ENCODE peak calls at places on chromosomes 5 and 9, in eight cellular contexts. I, M, C, O, F, E, A and S are unnamed samples.
A peak's percentile ranks its signal among the peaks of the same experiment; 100 is the strongest.

GRCh38 chr9:69115621-69116020 is 58.5 kb upstream of the TJP2 start:
- DNase-seq in O (no peak), A (no peak), I (no peak), M (no peak), E (no peak), C (no peak), F (no peak), S (peak; percentile 46)

GRCh38 chr9:126804198-126804695 is 593 bp upstream of the ZBTB43 start:
- DNase-seq in E (no peak), O (no peak), F (no peak), M (no peak), A (no peak), C (peak; percentile 56), I (no peak), S (no peak)

GRCh38 chr5:176891331-176891958 is 7.7 kb downstream of the HK3 start:
- DNase-seq in E (no peak), A (no peak), F (no peak), O (no peak), M (no peak), C (no peak), I (no peak), S (no peak)

GRCh38 chr5:179401-179800 is 11.9 kb upstream of the LRRC14B start:
- DNase-seq in E (no peak), I (no peak), M (no peak), A (no peak), C (no peak), O (no peak), F (no peak), S (no peak)

GRCh38 chr5:116575635-116576042 is 1.0 kb upstream of the SEMA6A start:
- DNase-seq in A (peak; percentile 46), E (no peak), F (peak; percentile 29), M (no peak), I (no peak), C (peak; percentile 69), O (peak; percentile 49), S (no peak)

GRCh38 chr5:8615142-8615858 is 746.4 kb downstream of the MTRR start:
- DNase-seq in I (no peak), C (no peak), E (no peak), M (no peak), O (no peak), F (no peak), A (no peak), S (no peak)

GRCh38 chr9:134690946-134691694 is 49.5 kb downstream of the COL5A1 start:
- DNase-seq in M (no peak), A (no peak), O (no peak), E (no peak), I (peak; percentile 30), F (no peak), C (peak; percentile 65), S (no peak)

GRCh38 chr9:70046274-70047070 is 2.8 kb downstream of the MAMDC2 start:
- DNase-seq in F (no peak), C (peak; percentile 47), I (no peak), E (no peak), M (no peak), O (peak; percentile 6), A (no peak), S (no peak)

GRCh38 chr5:79800979-79801827 is 111.6 kb downstream of the CMYA5 start:
- DNase-seq in O (no peak), E (peak; percentile 6), A (peak; percentile 29), F (no peak), C (no peak), M (no peak), I (no peak), S (no peak)

GRCh38 chr5:104400941-104401340 is 838.4 kb upstream of the NUDT12 start:
- DNase-seq in E (no peak), F (no peak), A (no peak), C (no peak), I (no peak), O (no peak), M (no peak), S (no peak)

GRCh38 chr5:65811004-65811403 is 89.0 kb downstream of the NLN start:
- DNase-seq in O (no peak), M (no peak), I (peak; percentile 84), F (no peak), C (no peak), E (peak; percentile 17), A (no peak), S (no peak)

GRCh38 chr5:131419877-131420276 is 156.0 kb downstream of the CDC42SE2 start:
- DNase-seq in A (peak; percentile 49), C (no peak), O (no peak), M (no peak), I (no peak), F (no peak), E (no peak), S (no peak)

GRCh38 chr5:77986261-77986660 is 210.1 kb upstream of the TBCA start:
- DNase-seq in A (no peak), I (no peak), E (no peak), C (no peak), M (no peak), O (no peak), F (no peak), S (no peak)

GRCh38 chr9:86598411-86599239 is 244.4 kb upstream of the TUT7 start:
- DNase-seq in M (no peak), E (no peak), A (no peak), O (no peak), F (no peak), C (no peak), I (no peak), S (no peak)

GRCh38 chr5:159106569-159107282 is 7.0 kb upstream of the EBF1 start:
- DNase-seq in C (peak; percentile 89), F (peak; percentile 89), A (peak; percentile 85), I (peak; percentile 53), E (peak; percentile 73), O (peak; percentile 70), M (no peak), S (no peak)

GRCh38 chr9:132411091-132411508 is 1.1 kb downstream of the CFAP77 start:
- DNase-seq in C (peak; percentile 72), F (peak; percentile 52), I (peak; percentile 14), A (peak; percentile 80), O (no peak), E (peak; percentile 73), M (no peak), S (no peak)

GRCh38 chr9:33154368-33154767 is 12.8 kb downstream of the B4GALT1 start:
- DNase-seq in M (no peak), A (no peak), I (no peak), O (no peak), C (no peak), F (no peak), E (no peak), S (no peak)

GRCh38 chr9:131732636-131733340 is 7.1 kb downstream of the RAPGEF1 start:
- DNase-seq in C (no peak), A (peak; percentile 87), M (no peak), O (no peak), I (no peak), F (no peak), E (no peak), S (no peak)

GRCh38 chr9:121528642-121529041 is 29.0 kb upstream of the GGTA1 start:
- DNase-seq in C (no peak), M (no peak), E (no peak), F (no peak), A (no peak), O (no peak), I (no peak), S (no peak)

GRCh38 chr5:176379881-176380280 is 8.5 kb downstream of the NOP16 start:
- DNase-seq in O (no peak), F (no peak), M (no peak), I (no peak), C (no peak), E (no peak), A (peak; percentile 27), S (no peak)